ENCODE peak calls at places on chromosomes 1 and 21, in seven cellular contexts. One of them, this sample, is unnamed.

GRCh38 chr1:154720328-154721301 is 112.6 kb upstream of the ADAR start:
- DNase-seq in HCT116: no peak
- DNase-seq in K562: no peak
- DNase-seq in GM12878: no peak
- DNase-seq in H1: no peak
- DNase-seq in HepG2: no peak
- DNase-seq in SK-N-SH: no peak
- DNase-seq in this sample: no peak

GRCh38 chr1:196577386-196577785 is 30.9 kb downstream of the KCNT2 start:
- DNase-seq in HCT116: no peak
- DNase-seq in K562: no peak
- DNase-seq in GM12878: no peak
- DNase-seq in H1: no peak
- DNase-seq in HepG2: no peak
- DNase-seq in SK-N-SH: no peak
- DNase-seq in this sample: no peak

GRCh38 chr21:42466700-42467612 is 29.1 kb downstream of the RSPH1 start:
- DNase-seq in HCT116: peak; percentile 23
- DNase-seq in K562: peak; percentile 76
- DNase-seq in GM12878: no peak
- DNase-seq in H1: no peak
- DNase-seq in HepG2: peak; percentile 6
- DNase-seq in SK-N-SH: no peak
- DNase-seq in this sample: peak; percentile 69

GRCh38 chr1:71364236-71364635 is 283.4 kb upstream of the ZRANB2 start:
- DNase-seq in HCT116: no peak
- DNase-seq in K562: no peak
- DNase-seq in GM12878: no peak
- DNase-seq in H1: no peak
- DNase-seq in HepG2: no peak
- DNase-seq in SK-N-SH: no peak
- DNase-seq in this sample: no peak

GRCh38 chr1:8642114-8642513 is 175.3 kb downstream of the RERE start:
- DNase-seq in HCT116: no peak
- DNase-seq in K562: no peak
- DNase-seq in GM12878: no peak
- DNase-seq in H1: no peak
- DNase-seq in HepG2: no peak
- DNase-seq in SK-N-SH: no peak
- DNase-seq in this sample: no peak

GRCh38 chr1:231157311-231157710 is 4.5 kb upstream of the TRIM67 start:
- DNase-seq in HCT116: no peak
- DNase-seq in K562: no peak
- DNase-seq in GM12878: no peak
- DNase-seq in H1: no peak
- DNase-seq in HepG2: no peak
- DNase-seq in SK-N-SH: no peak
- DNase-seq in this sample: no peak

GRCh38 chr1:11543392-11543791 is 64.4 kb downstream of the DISP3 start:
- DNase-seq in HCT116: no peak
- DNase-seq in K562: no peak
- DNase-seq in GM12878: no peak
- DNase-seq in H1: no peak
- DNase-seq in HepG2: no peak
- DNase-seq in SK-N-SH: no peak
- DNase-seq in this sample: no peak

GRCh38 chr1:8794605-8795004 is 22.8 kb downstream of the RERE start:
- DNase-seq in HCT116: no peak
- DNase-seq in K562: no peak
- DNase-seq in GM12878: no peak
- DNase-seq in H1: no peak
- DNase-seq in HepG2: no peak
- DNase-seq in SK-N-SH: no peak
- DNase-seq in this sample: peak; percentile 65

GRCh38 chr1:237226177-237226944 is 184.4 kb downstream of the RYR2 start:
- DNase-seq in HCT116: no peak
- DNase-seq in K562: no peak
- DNase-seq in GM12878: no peak
- DNase-seq in H1: no peak
- DNase-seq in HepG2: no peak
- DNase-seq in SK-N-SH: no peak
- DNase-seq in this sample: no peak

GRCh38 chr1:234647245-234647644 is 37.3 kb upstream of the IRF2BP2 start:
- DNase-seq in HCT116: no peak
- DNase-seq in K562: no peak
- DNase-seq in GM12878: no peak
- DNase-seq in H1: no peak
- DNase-seq in HepG2: no peak
- DNase-seq in SK-N-SH: no peak
- DNase-seq in this sample: no peak

GRCh38 chr21:45308211-45309068 is 20.7 kb upstream of the POFUT2 start:
- DNase-seq in HCT116: no peak
- DNase-seq in K562: no peak
- DNase-seq in GM12878: no peak
- DNase-seq in H1: no peak
- DNase-seq in HepG2: peak; percentile 87
- DNase-seq in SK-N-SH: no peak
- DNase-seq in this sample: no peak

GRCh38 chr21:42787613-42788012 is 91.7 kb downstream of the WDR4 start:
- DNase-seq in HCT116: no peak
- DNase-seq in K562: no peak
- DNase-seq in GM12878: no peak
- DNase-seq in H1: no peak
- DNase-seq in HepG2: no peak
- DNase-seq in SK-N-SH: no peak
- DNase-seq in this sample: no peak

GRCh38 chr21:42535602-42536171 is 22.0 kb downstream of the SLC37A1 start:
- DNase-seq in HCT116: no peak
- DNase-seq in K562: no peak
- DNase-seq in GM12878: peak; percentile 81
- DNase-seq in H1: no peak
- DNase-seq in HepG2: no peak
- DNase-seq in SK-N-SH: no peak
- DNase-seq in this sample: no peak

GRCh38 chr21:46401186-46401910 is 57.3 kb upstream of the DIP2A start:
- DNase-seq in HCT116: no peak
- DNase-seq in K562: no peak
- DNase-seq in GM12878: no peak
- DNase-seq in H1: no peak
- DNase-seq in HepG2: no peak
- DNase-seq in SK-N-SH: no peak
- DNase-seq in this sample: no peak

GRCh38 chr1:94255476-94255875 is 18.1 kb upstream of the ARHGAP29 start:
- DNase-seq in HCT116: no peak
- DNase-seq in K562: no peak
- DNase-seq in GM12878: no peak
- DNase-seq in H1: no peak
- DNase-seq in HepG2: no peak
- DNase-seq in SK-N-SH: no peak
- DNase-seq in this sample: no peak

GRCh38 chr1:147245586-147246021 is 3.1 kb downstream of the CHD1L start:
- DNase-seq in HCT116: no peak
- DNase-seq in K562: peak; percentile 15
- DNase-seq in GM12878: no peak
- DNase-seq in H1: no peak
- DNase-seq in HepG2: no peak
- DNase-seq in SK-N-SH: no peak
- DNase-seq in this sample: no peak

GRCh38 chr1:42669936-42670335 is 11.7 kb downstream of the PPIH start:
- DNase-seq in HCT116: no peak
- DNase-seq in K562: no peak
- DNase-seq in GM12878: no peak
- DNase-seq in H1: no peak
- DNase-seq in HepG2: no peak
- DNase-seq in SK-N-SH: no peak
- DNase-seq in this sample: no peak

GRCh38 chr1:165842363-165843129 is 15.1 kb downstream of the UCK2 start:
- DNase-seq in HCT116: no peak
- DNase-seq in K562: peak; percentile 88
- DNase-seq in GM12878: no peak
- DNase-seq in H1: no peak
- DNase-seq in HepG2: no peak
- DNase-seq in SK-N-SH: no peak
- DNase-seq in this sample: no peak

GRCh38 chr1:201709564-201710295 is 119.2 kb upstream of the IPO9 start:
- DNase-seq in HCT116: peak; percentile 23
- DNase-seq in K562: peak; percentile 82
- DNase-seq in GM12878: no peak
- DNase-seq in H1: peak; percentile 50
- DNase-seq in HepG2: peak; percentile 24
- DNase-seq in SK-N-SH: peak; percentile 87
- DNase-seq in this sample: peak; percentile 64

GRCh38 chr1:171174895-171175294 is 10.2 kb upstream of the FMO2 start:
- DNase-seq in HCT116: no peak
- DNase-seq in K562: no peak
- DNase-seq in GM12878: no peak
- DNase-seq in H1: no peak
- DNase-seq in HepG2: no peak
- DNase-seq in SK-N-SH: no peak
- DNase-seq in this sample: no peak

GRCh38 chr1:37487619-37487984 is 13.2 kb downstream of the ZC3H12A start:
- DNase-seq in HCT116: no peak
- DNase-seq in K562: no peak
- DNase-seq in GM12878: no peak
- DNase-seq in H1: no peak
- DNase-seq in HepG2: no peak
- DNase-seq in SK-N-SH: no peak
- DNase-seq in this sample: no peak

GRCh38 chr1:96482615-96483014 is 239.0 kb upstream of the PTBP2 start:
- DNase-seq in HCT116: no peak
- DNase-seq in K562: no peak
- DNase-seq in GM12878: no peak
- DNase-seq in H1: no peak
- DNase-seq in HepG2: no peak
- DNase-seq in SK-N-SH: no peak
- DNase-seq in this sample: no peak

GRCh38 chr1:235357485-235358378 is 9.5 kb upstream of the TBCE start:
- DNase-seq in HCT116: no peak
- DNase-seq in K562: peak; percentile 13
- DNase-seq in GM12878: no peak
- DNase-seq in H1: peak; percentile 23
- DNase-seq in HepG2: no peak
- DNase-seq in SK-N-SH: no peak
- DNase-seq in this sample: no peak

GRCh38 chr1:46606255-46606965 is 2.3 kb upstream of the MKNK1 start:
- DNase-seq in HCT116: no peak
- DNase-seq in K562: no peak
- DNase-seq in GM12878: no peak
- DNase-seq in H1: no peak
- DNase-seq in HepG2: no peak
- DNase-seq in SK-N-SH: no peak
- DNase-seq in this sample: no peak

GRCh38 chr1:234656981-234657651 is 47.1 kb upstream of the IRF2BP2 start:
- DNase-seq in HCT116: peak; percentile 86
- DNase-seq in K562: peak; percentile 45
- DNase-seq in GM12878: no peak
- DNase-seq in H1: no peak
- DNase-seq in HepG2: peak; percentile 38
- DNase-seq in SK-N-SH: peak; percentile 39
- DNase-seq in this sample: peak; percentile 89

GRCh38 chr1:227395391-227396028 is 77.2 kb upstream of the CDC42BPA start:
- DNase-seq in HCT116: peak; percentile 61
- DNase-seq in K562: no peak
- DNase-seq in GM12878: no peak
- DNase-seq in H1: no peak
- DNase-seq in HepG2: no peak
- DNase-seq in SK-N-SH: no peak
- DNase-seq in this sample: no peak

GRCh38 chr1:211132681-211133392 is 1.1 kb downstream of the KCNH1 start:
- DNase-seq in HCT116: no peak
- DNase-seq in K562: no peak
- DNase-seq in GM12878: no peak
- DNase-seq in H1: no peak
- DNase-seq in HepG2: no peak
- DNase-seq in SK-N-SH: no peak
- DNase-seq in this sample: no peak

DNA sequence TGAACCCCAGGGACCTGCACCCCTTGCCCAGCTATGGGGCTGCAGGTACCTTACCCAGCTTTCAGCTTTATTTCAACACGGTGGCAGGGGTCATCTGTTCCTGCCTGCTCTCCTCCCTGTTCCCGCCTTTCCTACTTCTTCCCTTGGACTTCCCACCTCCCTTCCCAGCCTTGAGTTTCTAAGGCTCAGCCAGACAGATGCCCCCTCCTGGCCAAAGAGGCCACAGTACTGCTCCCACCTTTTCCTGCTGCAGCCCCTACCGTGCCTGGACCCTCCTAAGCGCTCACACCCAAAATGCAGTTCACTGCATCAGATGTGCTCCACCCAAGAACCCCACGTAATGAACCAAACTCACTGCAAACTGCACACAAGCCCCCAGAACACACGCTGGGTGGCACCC is 7.7 kb downstream of the NOC2L start:
- DNase-seq in HCT116: no peak
- DNase-seq in K562: no peak
- DNase-seq in GM12878: no peak
- DNase-seq in H1: no peak
- DNase-seq in HepG2: no peak
- DNase-seq in SK-N-SH: no peak
- DNase-seq in this sample: no peak
- TF ChIP-seq JUND in HCT116: no peak
- TF ChIP-seq JUND in K562: no peak
- TF ChIP-seq JUND in GM12878: no peak
- TF ChIP-seq JUND in H1: no peak
- TF ChIP-seq JUND in HepG2: no peak
- TF ChIP-seq JUND in SK-N-SH: no peak
- TF ChIP-seq JUND in this sample: no peak

DNA sequence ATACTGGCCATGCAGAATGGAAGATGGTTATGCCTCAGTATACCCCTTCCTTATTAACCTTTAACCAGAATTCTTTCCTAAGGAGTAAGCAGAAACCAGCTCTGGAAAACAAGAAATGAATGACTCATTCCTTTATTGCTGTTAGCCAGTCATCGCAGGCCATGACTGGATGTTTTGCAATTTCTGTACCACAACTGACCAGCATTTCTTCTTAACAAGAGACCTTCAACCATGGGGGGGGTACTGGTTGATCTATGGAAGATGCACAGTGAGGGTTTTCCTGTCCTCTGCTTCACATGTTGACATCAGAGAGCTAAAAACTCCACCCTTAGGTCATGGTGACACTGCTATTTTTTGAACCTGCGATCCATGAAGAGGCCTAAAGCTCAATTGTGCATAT is 28.0 kb upstream of the RNF2 start:
- DNase-seq in HCT116: peak; percentile 64
- DNase-seq in K562: no peak
- DNase-seq in GM12878: no peak
- DNase-seq in H1: no peak
- DNase-seq in HepG2: no peak
- DNase-seq in SK-N-SH: no peak
- DNase-seq in this sample: no peak
- TF ChIP-seq JUND in HCT116: peak; percentile 94
- TF ChIP-seq JUND in K562: peak; percentile 83
- TF ChIP-seq JUND in GM12878: no peak
- TF ChIP-seq JUND in H1: no peak
- TF ChIP-seq JUND in HepG2: no peak
- TF ChIP-seq JUND in SK-N-SH: peak; percentile 79
- TF ChIP-seq JUND in this sample: no peak

GRCh38 chr1:189350983-189351616 is 1126.6 kb downstream of the BRINP3 start:
- DNase-seq in HCT116: no peak
- DNase-seq in K562: no peak
- DNase-seq in GM12878: no peak
- DNase-seq in H1: no peak
- DNase-seq in HepG2: no peak
- DNase-seq in SK-N-SH: no peak
- DNase-seq in this sample: no peak
- TF ChIP-seq JUND in HCT116: no peak
- TF ChIP-seq JUND in K562: no peak
- TF ChIP-seq JUND in GM12878: no peak
- TF ChIP-seq JUND in H1: no peak
- TF ChIP-seq JUND in HepG2: no peak
- TF ChIP-seq JUND in SK-N-SH: no peak
- TF ChIP-seq JUND in this sample: no peak

GRCh38 chr1:119286587-119287181 is 81.9 kb upstream of the HAO2 start:
- DNase-seq in HCT116: peak; percentile 31
- DNase-seq in K562: peak; percentile 66
- DNase-seq in GM12878: no peak
- DNase-seq in H1: no peak
- DNase-seq in HepG2: peak; percentile 73
- DNase-seq in SK-N-SH: peak; percentile 53
- DNase-seq in this sample: no peak
- TF ChIP-seq JUND in HCT116: no peak
- TF ChIP-seq JUND in K562: no peak
- TF ChIP-seq JUND in GM12878: no peak
- TF ChIP-seq JUND in H1: no peak
- TF ChIP-seq JUND in HepG2: no peak
- TF ChIP-seq JUND in SK-N-SH: no peak
- TF ChIP-seq JUND in this sample: no peak